ENCODE peak calls at places on chromosomes 3 and 15, in eight cellular contexts. D, Y, C, G, Q, K, F and J are unnamed samples.
A peak's percentile ranks its signal among the peaks of the same experiment; 100 is the strongest.

GRCh38 chr15:89335289-89336041 is 841 bp upstream of the POLG start:
- DNase-seq in F (no peak), C (no peak), G (peak; percentile 86), Y (no peak), K (peak; percentile 74), D (no peak), Q (no peak), J (no peak)

GRCh38 chr15:66165856-66166255 is 87.7 kb downstream of the MEGF11 start:
- DNase-seq in K (no peak), G (no peak), Y (no peak), C (no peak), Q (no peak), F (no peak), D (no peak), J (no peak)

GRCh38 chr3:124860599-124860998 is 26.6 kb downstream of the ITGB5 start:
- DNase-seq in Q (peak; percentile 97), K (peak; percentile 93), D (peak; percentile 89), Y (no peak), C (peak; percentile 94), F (peak; percentile 97), G (no peak), J (peak; percentile 98)

GRCh38 chr3:150583028-150583427 is 20.1 kb upstream of the SELENOT start:
- DNase-seq in F (no peak), K (no peak), Y (no peak), C (no peak), D (no peak), Q (no peak), G (no peak), J (no peak)

GRCh38 chr3:157176108-157176507 is 16.2 kb upstream of the CCNL1 start:
- DNase-seq in Q (peak; percentile 50), Y (no peak), F (no peak), D (peak; percentile 51), G (no peak), C (no peak), K (no peak), J (no peak)

GRCh38 chr3:128276151-128276445 is 122.8 kb downstream of the EEFSEC start:
- DNase-seq in Q (no peak), G (no peak), K (no peak), C (no peak), F (no peak), Y (no peak), D (no peak), J (no peak)

GRCh38 chr15:38149315-38149714 is 103.3 kb upstream of the SPRED1 start:
- DNase-seq in K (no peak), F (no peak), C (no peak), G (no peak), D (no peak), Y (no peak), Q (no peak), J (no peak)

GRCh38 chr3:193863657-193864323 is 270.8 kb downstream of the OPA1 start:
- DNase-seq in C (no peak), Y (no peak), G (no peak), Q (no peak), D (no peak), F (peak; percentile 37), K (peak; percentile 75), J (peak; percentile 24)

GRCh38 chr3:143974181-143974876 is 2.7 kb downstream of the DIPK2A start:
- DNase-seq in K (no peak), F (no peak), D (peak; percentile 26), Y (no peak), C (no peak), G (no peak), Q (peak; percentile 33), J (peak; percentile 16)

GRCh38 chr15:92655178-92655995 is at the start of gene FAM174B:
- DNase-seq in F (peak; percentile 52), C (peak; percentile 68), G (no peak), K (peak; percentile 72), Y (peak; percentile 69), D (peak; percentile 20), Q (no peak), J (peak; percentile 5)

GRCh38 chr3:121719423-121719822 is 30.1 kb downstream of the GOLGB1 start:
- DNase-seq in Y (no peak), D (no peak), K (no peak), G (no peak), Q (no peak), C (no peak), F (no peak), J (no peak)

GRCh38 chr15:70140543-70141375 is 43.0 kb upstream of the TLE3 start:
- DNase-seq in G (no peak), K (no peak), C (peak; percentile 74), Q (peak; percentile 45), Y (peak; percentile 91), F (peak; percentile 64), D (no peak), J (peak; percentile 88)

GRCh38 chr3:16508591-16508995 is 4.9 kb downstream of the RFTN1 start:
- DNase-seq in D (peak; percentile 41), C (no peak), Q (peak; percentile 65), G (peak; percentile 39), K (no peak), Y (no peak), F (peak; percentile 63), J (no peak)

GRCh38 chr3:191388823-191389222 is 58.5 kb upstream of the UTS2B start:
- DNase-seq in K (no peak), C (no peak), D (peak; percentile 56), Q (peak; percentile 55), G (peak; percentile 17), F (peak; percentile 43), Y (no peak), J (peak; percentile 50)

GRCh38 chr15:57720861-57721260 is 14.3 kb downstream of the POLR2M start:
- DNase-seq in C (no peak), Q (peak; percentile 76), K (no peak), F (peak; percentile 80), D (peak; percentile 75), G (no peak), Y (no peak), J (peak; percentile 50)

GRCh38 chr3:119769394-119770149 is 12.3 kb upstream of the NR1I2 start:
- DNase-seq in C (no peak), F (peak; percentile 26), G (no peak), Q (peak; percentile 74), Y (no peak), K (no peak), D (peak; percentile 8), J (peak; percentile 76)
- H3K4me3 ChIP-seq in C (no peak overlapping the region), F (no peak overlapping the region), G (no peak overlapping the region), Q (no peak overlapping the region), Y (no peak overlapping the region), K (no peak overlapping the region), D (no peak overlapping the region), J (no peak overlapping the region)

GRCh38 chr15:83739629-83740028 is 85.7 kb downstream of the ADAMTSL3 start:
- DNase-seq in Y (no peak), C (no peak), G (no peak), D (no peak), K (no peak), Q (no peak), F (no peak), J (no peak)
- TF ChIP-seq CTCF in Y (no peak), C (no peak), G (no peak), D (no peak), K (no peak), Q (no peak), F (no peak), J (no peak)

DNA sequence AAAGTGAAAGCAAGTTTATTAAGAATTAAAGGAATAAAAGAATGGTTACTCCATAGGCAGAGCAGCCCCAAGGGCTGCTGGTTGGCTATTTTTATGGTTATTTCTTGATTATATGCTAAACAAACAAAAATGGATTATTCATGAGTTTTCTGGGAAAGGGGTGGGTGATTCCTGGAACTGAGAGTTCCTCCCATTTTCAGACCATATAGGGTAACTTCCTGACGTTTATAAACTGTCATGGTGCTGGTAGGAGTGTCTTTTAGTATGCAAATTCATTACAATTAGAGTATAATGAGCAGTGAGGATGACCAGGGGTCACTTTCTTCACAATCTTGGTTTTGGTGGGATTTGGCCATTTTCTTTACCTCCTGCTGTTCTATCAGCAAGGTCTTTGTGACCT is 707.9 kb downstream of the ZNF385D start:
- DNase-seq in G (no peak), Y (no peak), F (no peak), D (no peak), K (no peak), C (no peak), Q (no peak), J (no peak)
- H3K4me3 ChIP-seq in G (no peak overlapping the region), Y (no peak overlapping the region), F (no peak overlapping the region), D (no peak overlapping the region), K (no peak overlapping the region), C (no peak overlapping the region), Q (no peak overlapping the region), J (no peak overlapping the region)

GRCh38 chr15:78264304-78265136 is at the start of gene DNAJA4:
- DNase-seq in C (no peak), D (peak; percentile 43), G (no peak), Y (peak; percentile 25), Q (no peak), K (peak; percentile 83), F (peak; percentile 71), J (peak; percentile 38)
- TF ChIP-seq CTCF in C (no peak), D (no peak), G (no peak), Y (no peak), Q (no peak), K (no peak), F (peak; percentile 21), J (no peak)

GRCh38 chr3:53045107-53045783 is 628 bp downstream of the SFMBT1 start:
- DNase-seq in G (peak; percentile 76), K (peak; percentile 79), D (peak; percentile 39), C (peak; percentile 45), F (peak; percentile 69), Y (peak; percentile 82), Q (peak; percentile 27), J (peak; percentile 44)

GRCh38 chr3:53043738-53044137 is 2.1 kb downstream of the SFMBT1 start:
- DNase-seq in D (no peak), Y (no peak), Q (no peak), F (no peak), C (no peak), G (no peak), K (no peak), J (no peak)

GRCh38 chr3:53044371-53045106 is 1.3 kb downstream of the SFMBT1 start:
- DNase-seq in D (peak; percentile 56), G (peak; percentile 51), F (peak; percentile 63), Y (no peak), Q (peak; percentile 47), K (peak; percentile 71), C (peak; percentile 43), J (peak; percentile 42)

GRCh38 chr3:53040361-53040820 is 5.5 kb downstream of the SFMBT1 start:
- DNase-seq in F (no peak), K (no peak), Q (no peak), G (no peak), Y (peak; percentile 56), D (no peak), C (peak; percentile 42), J (no peak)

GRCh38 chr3:53042654-53043053 is 3.2 kb downstream of the SFMBT1 start:
- DNase-seq in F (no peak), Y (no peak), C (no peak), K (no peak), Q (no peak), D (no peak), G (no peak), J (no peak)
- H3K4me3 ChIP-seq in F (no peak overlapping the region), Y (no peak overlapping the region), C (no peak overlapping the region), K (no peak overlapping the region), Q (no peak overlapping the region), D (no peak overlapping the region), G (no peak overlapping the region), J (no peak overlapping the region)

GRCh38 chr3:71380096-71380495 is 203.4 kb downstream of the FOXP1 start:
- DNase-seq in K (no peak), Q (peak; percentile 26), F (no peak), D (no peak), C (peak; percentile 18), Y (peak; percentile 38), G (no peak), J (no peak)
- TF ChIP-seq CTCF in K (no peak), Q (no peak), F (no peak), D (no peak), C (no peak), Y (peak; percentile 39), G (peak; percentile 61), J (no peak)

GRCh38 chr3:122789585-122790273 is 3.9 kb downstream of the HSPBAP1 start:
- DNase-seq in K (no peak), F (no peak), Q (no peak), G (no peak), Y (no peak), D (no peak), C (no peak), J (no peak)
- H3K4me3 ChIP-seq in K (no peak overlapping the region), F (no peak overlapping the region), Q (no peak overlapping the region), G (no peak overlapping the region), Y (no peak overlapping the region), D (no peak overlapping the region), C (no peak overlapping the region), J (no peak overlapping the region)